ENCODE peak calls at places on chromosomes 4 and X, in ten cellular contexts. A is EH; H is mesenteric fat pad; Z is fibroblast of mammary gland; T is NCI-H1092; E is DMS153; Y is NCI-H2081; V is progenitor cell of endocrine pancreas; K is posterior vena cava; G is naive thymus-derived CD8-positive, alpha-beta T cell. Q is an unnamed sample.

GRCh38 chr4:184064877-184065276 is 152.8 kb downstream of the ENPP6 start:
- DNase-seq in E (no peak), A (no peak), Z (no peak), V (no peak), G (no peak), K (no peak), Y (no peak), H (no peak), T (no peak), Q (no peak)

GRCh38 chr4:80072607-80073361 is at the start of gene ANTXR2:
- DNase-seq in A (peak), V (peak), E (no peak), G (peak), Y (peak), Z (peak), H (peak), T (peak), K (peak), Q (no peak)

GRCh38 chr4:87032884-87033533 is 98.2 kb downstream of the AFF1 start:
- DNase-seq in Z (peak), K (no peak), G (no peak), V (no peak), H (no peak), E (no peak), A (peak), Y (no peak), T (no peak), Q (no peak)

GRCh38 chr4:38161208-38162113 is 201.3 kb downstream of the PTTG2 start:
- DNase-seq in T (no peak), V (no peak), E (peak), K (no peak), G (no peak), H (no peak), Y (no peak), Z (peak), A (peak), Q (no peak)

GRCh38 chr4:35151816-35152572 is 1092.3 kb downstream of the ARAP2 start:
- DNase-seq in G (no peak), A (no peak), Z (no peak), H (no peak), V (no peak), K (no peak), E (no peak), T (peak), Y (peak), Q (peak)

GRCh38 chr4:8427761-8428287 is 12.7 kb downstream of the ACOX3 start:
- DNase-seq in T (no peak), V (no peak), H (no peak), K (peak), Z (peak), G (no peak), Y (no peak), A (peak), E (no peak), Q (no peak)

GRCh38 chrX:131288738-131289511 is at the start of gene IGSF1:
- DNase-seq in H (peak), A (no peak), G (no peak), Z (peak), T (no peak), V (peak), Y (no peak), K (no peak), E (no peak), Q (no peak)

GRCh38 chrX:85084770-85085393 is 81.2 kb downstream of the APOOL start:
- DNase-seq in H (no peak), E (no peak), Y (peak), K (no peak), V (no peak), Z (peak), G (peak), A (peak), T (no peak), Q (no peak)

GRCh38 chr4:60805500-60806313 is 394.4 kb upstream of the ADGRL3 start:
- DNase-seq in E (peak), K (no peak), T (peak), A (peak), G (no peak), Y (peak), H (no peak), V (no peak), Z (peak), Q (no peak)

GRCh38 chr4:164087733-164088132 is 593.2 kb downstream of the TMA16 start:
- DNase-seq in G (no peak), T (no peak), H (no peak), Z (no peak), E (no peak), A (no peak), Y (peak), V (no peak), K (no peak), Q (no peak)

GRCh38 chrX:113305496-113305895 is 464.9 kb upstream of the AMOT start:
- DNase-seq in G (no peak), K (no peak), A (peak), H (no peak), T (no peak), Z (peak), V (no peak), Y (no peak), E (no peak), Q (no peak)

GRCh38 chrX:22603060-22603459 is 330.3 kb downstream of the CBLL2 start:
- DNase-seq in V (no peak), K (no peak), G (no peak), A (no peak), Z (no peak), Y (no peak), H (no peak), T (no peak), E (no peak), Q (no peak)

GRCh38 chr4:37604464-37604863 is 81.7 kb downstream of the RELL1 start:
- DNase-seq in G (no peak), E (no peak), T (no peak), Y (no peak), Z (peak), A (peak), H (no peak), K (no peak), V (no peak), Q (no peak)

GRCh38 chr4:142600952-142601351 is 245.1 kb downstream of the INPP4B start:
- DNase-seq in Y (no peak), K (no peak), H (no peak), T (no peak), E (no peak), G (no peak), V (no peak), A (peak), Z (no peak), Q (no peak)

GRCh38 chr4:78592104-78592783 is 40.7 kb downstream of the ANXA3 start:
- DNase-seq in Y (no peak), E (no peak), G (no peak), K (no peak), V (no peak), T (no peak), H (no peak), Z (no peak), A (no peak), Q (no peak)

GRCh38 chr4:102466298-102466697 is 34.9 kb upstream of the NFKB1 start:
- DNase-seq in K (no peak), G (no peak), Y (no peak), Z (peak), A (peak), E (no peak), V (no peak), T (no peak), H (no peak), Q (no peak)

GRCh38 chr4:5524451-5524850 is 183.9 kb downstream of the EVC2 start:
- DNase-seq in E (no peak), T (no peak), H (no peak), A (peak), Z (no peak), G (no peak), K (no peak), Y (no peak), V (no peak), Q (no peak)

GRCh38 chrX:129780441-129781105 is 824 bp downstream of the SASH3 start:
- DNase-seq in A (no peak), K (no peak), E (no peak), T (no peak), V (no peak), G (no peak), Z (no peak), H (peak), Y (no peak), Q (no peak)

GRCh38 chrX:30618160-30618765 is 35.0 kb upstream of the GK start:
- DNase-seq in G (no peak), E (no peak), Z (peak), A (no peak), T (no peak), V (no peak), Y (no peak), K (no peak), H (no peak), Q (no peak)

GRCh38 chr4:39641451-39641850 is 2.8 kb upstream of the SMIM14 start:
- DNase-seq in G (no peak), K (peak), Y (no peak), V (no peak), T (no peak), A (no peak), H (no peak), Z (no peak), E (no peak), Q (no peak)

GRCh38 chrX:10101269-10101668 is 55.5 kb upstream of the CLCN4 start:
- DNase-seq in A (peak), T (no peak), Y (no peak), G (no peak), V (no peak), E (no peak), K (no peak), H (no peak), Z (no peak), Q (no peak)

GRCh38 chr4:85426366-85426765 is 48.6 kb upstream of the ARHGAP24 start:
- DNase-seq in T (no peak), V (no peak), Y (no peak), Z (no peak), E (no peak), K (no peak), G (no peak), A (no peak), H (no peak), Q (no peak)

GRCh38 chr4:95095352-95095974 is 337.7 kb downstream of the BMPR1B start:
- DNase-seq in Z (peak), Y (peak), E (no peak), H (no peak), G (no peak), K (no peak), V (no peak), A (peak), T (no peak), Q (no peak)

GRCh38 chr4:168383510-168383909 is 65.0 kb upstream of the DDX60 start:
- DNase-seq in Z (no peak), G (no peak), T (no peak), E (no peak), A (no peak), K (no peak), V (no peak), H (no peak), Y (no peak), Q (no peak)

GRCh38 chrX:23228454-23228853 is 106.2 kb upstream of the PTCHD1 start:
- DNase-seq in V (no peak), A (no peak), E (no peak), G (no peak), Y (no peak), Z (no peak), T (no peak), H (no peak), K (no peak), Q (no peak)

GRCh38 chr4:71765349-71765748 is 18.5 kb downstream of the GC start:
- DNase-seq in E (no peak), V (no peak), A (peak), Z (peak), G (no peak), Y (no peak), T (no peak), H (no peak), K (no peak), Q (no peak)

GRCh38 chr4:10773010-10773409 is 88.4 kb upstream of the CLNK start:
- DNase-seq in G (no peak), Z (no peak), K (no peak), T (peak), H (no peak), E (peak), Y (peak), V (no peak), A (no peak), Q (no peak)

GRCh38 chrX:39821011-39821708 is 276.6 kb downstream of the BCOR start:
- DNase-seq in H (no peak), E (no peak), Z (peak), V (peak), G (no peak), K (no peak), Y (peak), A (peak), T (peak), Q (no peak)

GRCh38 chr4:36399762-36400353 is 118.4 kb downstream of the DTHD1 start:
- DNase-seq in V (no peak), H (no peak), T (no peak), G (peak), Z (peak), Y (peak), E (no peak), K (no peak), A (no peak), Q (no peak)

GRCh38 chr4:163591614-163592020 is 97.1 kb downstream of the TMA16 start:
- DNase-seq in G (no peak), Y (peak), Z (no peak), E (no peak), H (no peak), K (no peak), V (no peak), T (no peak), A (no peak), Q (no peak)

GRCh38 chr4:102348701-102349100 is 3.4 kb upstream of the SLC39A8 start:
- DNase-seq in Y (no peak), G (no peak), T (no peak), E (no peak), K (no peak), Z (peak), H (no peak), V (no peak), A (no peak), Q (no peak)

GRCh38 chrX:63250253-63250868 is 100.8 kb downstream of the SPIN4 start:
- DNase-seq in E (no peak), T (no peak), H (no peak), V (peak), K (no peak), Y (no peak), G (peak), Z (peak), A (peak), Q (no peak)

GRCh38 chr4:78737020-78737419 is 39.1 kb upstream of the BMP2K start:
- DNase-seq in V (no peak), Z (no peak), A (no peak), Y (no peak), E (no peak), G (no peak), H (no peak), T (no peak), K (no peak), Q (no peak)

GRCh38 chrX:54182194-54182863 is 725 bp downstream of the FAM120C start:
- DNase-seq in Z (peak), T (peak), A (peak), E (no peak), Y (peak), G (peak), K (peak), H (peak), V (no peak), Q (peak)

GRCh38 chr4:186725422-186726149 is 1.9 kb upstream of the FAT1 start:
- DNase-seq in G (no peak), Z (peak), A (peak), H (no peak), E (peak), Y (peak), V (peak), K (peak), T (peak), Q (peak)

GRCh38 chrX:63350551-63350950 is 581 bp downstream of the SPIN4 start:
- DNase-seq in A (peak), Y (peak), E (no peak), Z (peak), H (no peak), V (no peak), G (no peak), T (peak), K (no peak), Q (peak)

Q was measured in NCI-H2107.